ENCODE peak calls at places on chromosomes 2 and 18, in six cellular contexts. V is A549, H is H1, P is HepG2, Q is K562, T is endothelial cell of umbilical vein. U is an unnamed sample.

GRCh38 chr18:55781481-55781957 is 193.5 kb upstream of the TCF4 start:
- DNase-seq in P (no peak), H (peak; percentile 64), Q (no peak), V (peak; percentile 52), T (peak; percentile 90), U (peak; percentile 70)

GRCh38 chr2:66548422-66548821 is 113.5 kb downstream of the MEIS1 start:
- DNase-seq in Q (no peak), V (no peak), H (no peak), P (no peak), T (no peak), U (no peak)

GRCh38 chr2:239661334-239662312 is 260.8 kb upstream of the HDAC4 start:
- DNase-seq in P (no peak), T (no peak), V (no peak), Q (no peak), H (no peak), U (no peak)

GRCh38 chr2:190849774-190850173 is 30.8 kb upstream of the GLS start:
- DNase-seq in H (no peak), V (peak; percentile 26), T (peak; percentile 61), P (no peak), Q (no peak), U (no peak)

GRCh38 chr2:11248-11941 is 34.9 kb downstream of the FAM110C start:
- DNase-seq in T (peak; percentile 5), V (peak; percentile 92), P (peak; percentile 78), H (peak; percentile 98), Q (peak; percentile 17), U (peak; percentile 94)

GRCh38 chr2:37786854-37787253 is 115.4 kb upstream of the CDC42EP3 start:
- DNase-seq in Q (no peak), H (no peak), P (peak; percentile 70), T (no peak), V (peak; percentile 31), U (no peak)

GRCh38 chr2:24984912-24985311 is 13.2 kb upstream of the DNAJC27 start:
- DNase-seq in P (no peak), V (no peak), H (no peak), T (no peak), Q (no peak), U (no peak)

GRCh38 chr2:239721991-239722759 is 303.0 kb downstream of the NDUFA10 start:
- DNase-seq in H (peak; percentile 23), Q (no peak), T (no peak), V (no peak), P (no peak), U (no peak)

GRCh38 chr2:224608104-224608503 is 22.9 kb upstream of the CUL3 start:
- DNase-seq in T (no peak), Q (no peak), P (no peak), V (peak; percentile 64), H (no peak), U (no peak)

GRCh38 chr2:119246884-119247843 is 23.5 kb downstream of the STEAP3 start:
- DNase-seq in Q (no peak), H (no peak), T (no peak), P (no peak), V (no peak), U (no peak)

GRCh38 chr2:74498500-74499268 is 719 bp downstream of the LBX2 start:
- DNase-seq in T (peak; percentile 35), P (no peak), H (peak; percentile 83), V (peak; percentile 32), Q (no peak), U (peak; percentile 63)

GRCh38 chr18:31217038-31217437 is 54.4 kb upstream of the DSC1 start:
- DNase-seq in Q (no peak), P (no peak), V (no peak), T (no peak), H (no peak), U (no peak)

GRCh38 chr2:102615620-102616436 is 3.5 kb upstream of the SLC9A2 start:
- DNase-seq in Q (peak; percentile 68), T (peak; percentile 45), H (no peak), V (peak; percentile 75), P (peak; percentile 60), U (peak; percentile 57)

GRCh38 chr2:239278941-239279365 is 121.9 kb downstream of the HDAC4 start:
- DNase-seq in P (no peak), H (no peak), Q (no peak), V (no peak), T (no peak), U (no peak)

GRCh38 chr2:205989291-205990071 is 96.5 kb downstream of the INO80D start:
- DNase-seq in P (peak; percentile 48), V (no peak), H (peak; percentile 43), T (no peak), Q (no peak), U (no peak)

GRCh38 chr2:83696838-83697237 is 762.2 kb downstream of the SUCLG1 start:
- DNase-seq in Q (no peak), T (no peak), V (no peak), H (no peak), P (no peak), U (no peak)

GRCh38 chr18:31015715-31016459 is 26.7 kb downstream of the DSC3 start:
- DNase-seq in P (no peak), H (no peak), T (no peak), Q (no peak), V (no peak), U (no peak)

GRCh38 chr2:112579280-112579679 is 5.1 kb upstream of the CHCHD5 start:
- DNase-seq in V (peak; percentile 37), T (peak; percentile 72), H (no peak), P (no peak), Q (no peak), U (no peak)

GRCh38 chr18:9435041-9435440 is 40.3 kb upstream of the RALBP1 start:
- DNase-seq in T (no peak), Q (no peak), H (no peak), P (no peak), V (no peak), U (no peak)

GRCh38 chr2:215756351-215756731 is 257.0 kb downstream of the MREG start:
- DNase-seq in H (no peak), P (no peak), T (peak; percentile 93), Q (no peak), V (no peak), U (no peak)

GRCh38 chr18:13223341-13224148 is 5.0 kb downstream of the LDLRAD4 start:
- DNase-seq in V (no peak), T (no peak), P (no peak), Q (no peak), H (no peak), U (no peak)
- TF ChIP-seq JUN in V (no peak), T (no peak), P (no peak), Q (no peak), H (no peak), U (no peak)

GRCh38 chr2:214011676-214012075 is 399.2 kb upstream of the VWC2L start:
- DNase-seq in T (no peak), H (no peak), P (no peak), V (no peak), Q (no peak), U (no peak)

GRCh38 chr2:214005337-214005736 is 405.5 kb upstream of the VWC2L start:
- DNase-seq in P (no peak), H (no peak), T (peak; percentile 22), V (no peak), Q (no peak), U (no peak)

GRCh38 chr2:214004463-214004862 is 406.4 kb upstream of the VWC2L start:
- DNase-seq in T (no peak), H (no peak), P (no peak), Q (no peak), V (no peak), U (no peak)

GRCh38 chr2:214006601-214007000 is 404.3 kb upstream of the VWC2L start:
- DNase-seq in T (no peak), P (no peak), V (no peak), Q (no peak), H (no peak), U (no peak)
- TF ChIP-seq JUN in T (no peak), P (no peak), V (no peak), Q (no peak), H (no peak), U (no peak)

GRCh38 chr2:30382995-30383394 is 64.1 kb upstream of the LCLAT1 start:
- DNase-seq in P (no peak), H (no peak), T (no peak), Q (no peak), V (no peak), U (no peak)

GRCh38 chr2:30380824-30381223 is 66.2 kb upstream of the LCLAT1 start:
- DNase-seq in V (no peak), H (no peak), P (no peak), Q (no peak), T (no peak), U (no peak)

GRCh38 chr2:30374380-30374779 is 72.7 kb upstream of the LCLAT1 start:
- DNase-seq in T (no peak), H (no peak), Q (no peak), P (no peak), V (no peak), U (no peak)

GRCh38 chr2:30375915-30376314 is 71.1 kb upstream of the LCLAT1 start:
- DNase-seq in Q (no peak), T (no peak), H (no peak), V (no peak), P (no peak), U (no peak)

GRCh38 chr2:30379481-30379880 is 67.6 kb upstream of the LCLAT1 start:
- DNase-seq in V (no peak), P (no peak), T (no peak), H (no peak), Q (no peak), U (no peak)
- TF ChIP-seq JUN in V (no peak), P (no peak), T (no peak), H (no peak), Q (no peak), U (no peak)

DNA sequence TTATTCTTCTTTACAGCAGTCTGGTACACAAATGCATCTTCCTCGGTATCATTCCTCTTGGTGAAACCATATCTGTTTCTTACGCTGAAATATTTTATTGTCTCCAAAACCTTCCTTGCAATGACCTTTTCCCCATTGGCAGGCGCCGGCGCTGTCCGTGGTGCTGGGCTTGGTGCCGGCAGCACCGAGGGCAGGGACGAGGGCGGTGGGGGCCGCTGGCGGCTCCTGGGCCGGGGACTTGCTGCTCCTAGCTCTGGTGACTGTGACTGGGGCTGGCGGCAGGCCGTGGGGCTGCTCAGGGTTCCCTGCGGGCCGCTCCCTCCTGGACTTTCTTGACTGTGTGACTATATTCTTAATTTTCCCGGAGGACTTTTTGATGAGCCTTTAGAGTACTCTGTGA is 72.5 kb downstream of the GPR39 start:
- DNase-seq in Q (no peak), H (peak; percentile 86), T (no peak), V (no peak), P (no peak), U (peak; percentile 87)
- TF ChIP-seq JUN in Q (no peak), H (no peak), T (no peak), V (no peak), P (no peak), U (peak; percentile 96)

GRCh38 chr2:104406273-104406726 is 447.6 kb upstream of the POU3F3 start:
- DNase-seq in T (no peak), V (no peak), P (no peak), H (no peak), Q (no peak), U (no peak)
- TF ChIP-seq JUN in T (no peak), V (no peak), P (no peak), H (no peak), Q (no peak), U (no peak)

GRCh38 chr2:39492095-39492590 is 55.1 kb upstream of the MAP4K3 start:
- DNase-seq in T (peak; percentile 58), V (peak; percentile 80), P (peak; percentile 94), Q (no peak), H (no peak), U (no peak)
- TF ChIP-seq JUN in T (peak; percentile 29), V (peak; percentile 96), P (peak; percentile 66), Q (no peak), H (no peak), U (no peak)

U was measured in WTC11.